ENCODE peak calls at places on chromosomes 7 and 10, in five cellular contexts. F is HL-60, X is NCI-H524 treated with DMSO at 0.1 percent for 48 hours, B is epithelial cell of prostate, D is EL. E is an unnamed sample.
A peak's percentile ranks its signal among the peaks of the same experiment; 100 is the strongest.

GRCh38 chr10:788796-789748 is 99.6 kb upstream of the DIP2C start:
- DNase-seq in X (no peak), F (no peak), B (peak; percentile 10), D (peak; percentile 65), E (peak; percentile 22)

GRCh38 chr10:129956902-129957673 is 7.0 kb downstream of the EBF3 start:
- DNase-seq in X (no peak), F (peak; percentile 21), D (no peak), B (no peak), E (no peak)

GRCh38 chr7:140239653-140239935 is 62.8 kb upstream of the KDM7A start:
- DNase-seq in B (no peak), D (no peak), F (no peak), X (no peak), E (no peak)

GRCh38 chr10:99522078-99522479 is 10.7 kb upstream of the NKX2-3 start:
- DNase-seq in F (no peak), B (no peak), X (no peak), D (no peak), E (no peak)

GRCh38 chr7:50504646-50505546 is 54.7 kb upstream of the FIGNL1 start:
- DNase-seq in F (no peak), D (no peak), B (no peak), X (no peak), E (no peak)

GRCh38 chr10:27447540-27447939 is 56.6 kb upstream of the RAB18 start:
- DNase-seq in F (peak; percentile 60), X (no peak), D (no peak), B (no peak), E (no peak)

GRCh38 chr7:128035712-128036111 is 4.5 kb upstream of the LRRC4 start:
- DNase-seq in D (peak; percentile 22), X (no peak), F (peak; percentile 23), B (no peak), E (no peak)

GRCh38 chr10:111954364-111954763 is 229.2 kb downstream of the GPAM start:
- DNase-seq in B (no peak), D (no peak), X (no peak), F (no peak), E (no peak)

GRCh38 chr10:77784856-77785255 is 141.7 kb downstream of the DLG5 start:
- DNase-seq in F (no peak), D (peak; percentile 80), B (no peak), X (no peak), E (no peak)

GRCh38 chr10:8035641-8036520 is 18.6 kb upstream of the GATA3 start:
- DNase-seq in F (no peak), B (no peak), D (no peak), X (no peak), E (no peak)

GRCh38 chr10:1094112-1095057 is 38.2 kb downstream of the WDR37 start:
- DNase-seq in D (no peak), B (no peak), X (no peak), F (no peak), E (no peak)

GRCh38 chr10:93259126-93259525 is 185.4 kb downstream of the CYP26A1 start:
- DNase-seq in X (no peak), B (no peak), D (no peak), F (no peak), E (no peak)

GRCh38 chr7:116500071-116500853 is 724 bp downstream of the CAV2 start:
- DNase-seq in F (no peak), X (no peak), B (peak; percentile 79), D (peak; percentile 54), E (peak; percentile 17)

GRCh38 chr7:81190997-81191747 is 272.3 kb upstream of the SEMA3C start:
- DNase-seq in X (no peak), D (peak; percentile 56), B (peak; percentile 33), F (no peak), E (no peak)

GRCh38 chr7:121027761-121028681 is 39.5 kb downstream of the CPED1 start:
- DNase-seq in B (no peak), X (no peak), D (peak; percentile 12), F (no peak), E (no peak)

GRCh38 chr10:90960355-90960814 is 39.5 kb upstream of the ANKRD1 start:
- DNase-seq in B (peak; percentile 12), X (no peak), F (no peak), D (peak; percentile 96), E (no peak)

GRCh38 chr10:94314913-94315545 is 47.7 kb downstream of the NOC3L start:
- DNase-seq in B (no peak), F (no peak), X (no peak), D (no peak), E (no peak)